ENCODE peak calls at places on chromosomes 11 and 22, in eight cellular contexts. S is SK-N-SH, J is stomach, M is HL-60, I is H1, V is HCT116, W is endothelial cell of umbilical vein, Y is Panc1. C is an unnamed sample.

GRCh38 chr11:123560001-123560400 is 94.4 kb downstream of the SCN3B start:
- DNase-seq in S (peak), J (peak), M (no peak), I (no peak), V (no peak), W (no peak), Y (no peak), C (peak)

GRCh38 chr11:117878314-117878938 is 2.0 kb upstream of the FXYD6 start:
- DNase-seq in S (no peak), J (no peak), M (no peak), I (no peak), V (no peak), W (no peak), Y (no peak), C (no peak)

GRCh38 chr11:47889714-47890441 is 41.7 kb upstream of the NUP160 start:
- DNase-seq in S (no peak), J (no peak), M (no peak), I (no peak), V (no peak), W (peak), Y (no peak), C (no peak)

GRCh38 chr11:30552839-30553238 is 33.3 kb downstream of the MPPED2 start:
- DNase-seq in S (no peak), J (no peak), M (no peak), I (no peak), V (no peak), W (no peak), Y (no peak), C (no peak)

GRCh38 chr22:48451891-48452290 is 1375.8 kb downstream of the BRD1 start:
- DNase-seq in S (no peak), J (no peak), M (no peak), I (no peak), V (no peak), W (no peak), Y (no peak), C (no peak)

GRCh38 chr22:30024231-30024630 is 56.0 kb upstream of the HORMAD2 start:
- DNase-seq in S (no peak), J (no peak), M (no peak), I (no peak), V (no peak), W (no peak), Y (no peak), C (no peak)

GRCh38 chr11:57303990-57304579 is 20.7 kb downstream of the TNKS1BP1 start:
- DNase-seq in S (peak), J (no peak), M (no peak), I (no peak), V (no peak), W (no peak), Y (no peak), C (peak)

GRCh38 chr11:2813968-2814367 is 71.6 kb downstream of the CDKN1C start:
- DNase-seq in S (no peak), J (no peak), M (no peak), I (no peak), V (no peak), W (no peak), Y (no peak), C (no peak)

GRCh38 chr22:20531404-20532181 is 24.2 kb downstream of the MED15 start:
- DNase-seq in S (peak), J (peak), M (no peak), I (no peak), V (peak), W (peak), Y (no peak), C (peak)

GRCh38 chr11:70671083-70671482 is 272.8 kb downstream of the CTTN start:
- DNase-seq in S (no peak), J (no peak), M (peak), I (no peak), V (no peak), W (no peak), Y (no peak), C (no peak)

GRCh38 chr22:43136255-43136654 is 6.9 kb downstream of the MCAT start:
- DNase-seq in S (peak), J (peak), M (no peak), I (peak), V (no peak), W (peak), Y (no peak), C (no peak)

GRCh38 chr11:107665016-107665415 is 46.8 kb downstream of the SLN start:
- DNase-seq in S (no peak), J (no peak), M (no peak), I (no peak), V (no peak), W (no peak), Y (no peak), C (no peak)
- TF ChIP-seq POLR2AphosphoS5 in S (no peak), J (no peak), M (no peak), I (no peak), V (no peak), W (no peak), Y (no peak), C (no peak)

GRCh38 chr11:114321621-114322257 is 25.5 kb downstream of the NNMT start:
- DNase-seq in S (no peak), J (no peak), M (no peak), I (no peak), V (no peak), W (no peak), Y (no peak), C (no peak)
- TF ChIP-seq POLR2AphosphoS5 in S (no peak), J (no peak), M (no peak), I (no peak), V (no peak), W (no peak), Y (no peak), C (peak)

GRCh38 chr11:133956650-133957633 is at the start of gene IGSF9B:
- DNase-seq in S (peak), J (peak), M (no peak), I (peak), V (peak), W (peak), Y (peak), C (peak)
- TF ChIP-seq POLR2AphosphoS5 in S (no peak), J (peak), M (no peak), I (peak), V (peak), W (no peak), Y (no peak), C (peak)

GRCh38 chr22:50326959-50327710 is at the start of gene DENND6B:
- DNase-seq in S (peak), J (peak), M (peak), I (peak), V (no peak), W (peak), Y (no peak), C (peak)
- TF ChIP-seq POLR2AphosphoS5 in S (peak), J (no peak), M (peak), I (no peak), V (peak), W (peak), Y (peak), C (no peak)

DNA sequence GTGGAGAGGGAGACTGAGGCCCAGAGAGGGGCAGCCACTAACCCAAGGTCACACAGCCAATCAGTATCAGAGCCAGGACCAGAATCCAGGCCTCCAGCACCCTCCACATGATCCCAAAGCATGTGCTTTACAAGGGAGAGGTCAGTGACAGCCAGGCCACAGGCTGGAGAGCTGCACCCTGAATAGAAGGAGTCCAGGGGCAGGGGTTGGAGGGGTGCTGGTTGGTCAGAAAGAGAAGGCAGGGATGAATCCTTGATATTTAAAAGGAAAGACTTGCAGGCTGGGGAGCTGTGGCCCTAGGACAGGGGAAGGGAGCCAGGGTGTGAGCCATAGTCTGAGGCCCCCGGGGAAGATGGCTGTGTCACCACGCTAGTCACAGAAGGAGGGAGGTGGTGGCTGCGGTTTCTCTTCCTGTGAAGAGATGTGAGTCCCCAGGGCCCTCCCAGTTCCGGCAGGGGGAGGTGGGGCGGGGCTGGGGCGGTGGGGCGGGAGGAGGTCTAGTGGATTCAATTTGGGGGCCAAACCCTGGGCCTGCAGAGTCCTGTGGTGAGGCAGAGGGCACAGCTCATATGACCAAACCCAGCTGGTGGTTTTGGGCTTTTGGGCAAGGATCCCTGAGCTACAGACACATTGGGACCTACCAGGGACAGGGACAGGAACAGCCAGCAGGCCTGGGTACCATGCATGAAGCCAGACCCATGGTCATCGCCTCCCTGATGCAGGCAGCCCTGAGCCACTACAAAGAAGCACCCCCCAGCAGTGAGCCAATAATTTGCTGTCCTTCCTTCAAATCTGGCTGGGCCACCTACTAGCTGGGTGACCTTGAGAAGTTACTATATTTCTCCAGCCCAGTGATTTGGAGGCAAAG is 14.0 kb downstream of the RAC2 start:
- DNase-seq in S (no peak), J (peak), M (no peak), I (no peak), V (peak), W (no peak), Y (no peak), C (no peak)
- TF ChIP-seq POLR2AphosphoS5 in S (no peak), J (no peak), M (peak), I (no peak), V (no peak), W (no peak), Y (no peak), C (no peak)

GRCh38 chr22:34623580-34623979 is 442.4 kb upstream of the ISX start:
- DNase-seq in S (no peak), J (no peak), M (no peak), I (no peak), V (no peak), W (no peak), Y (no peak), C (no peak)
- TF ChIP-seq POLR2AphosphoS5 in S (no peak), J (no peak), M (no peak), I (no peak), V (no peak), W (no peak), Y (no peak), C (no peak)